ENCODE peak calls at places on chromosomes 13 and 19, in six cellular contexts. One of them, this sample, is unnamed. For H3K27me3 and H3K4me1, the result is how much of the 10 kb centered on the place peaks cover.

GRCh38 chr13:32225494-32225931 is 89.7 kb downstream of the ZAR1L start:
- DNase-seq in HCT116: no peak
- DNase-seq in H1: no peak
- DNase-seq in HepG2: no peak
- DNase-seq in GM12878: no peak
- DNase-seq in K562: no peak
- DNase-seq in this sample: peak

GRCh38 chr13:52104624-52105023 is 24.2 kb downstream of the NEK5 start:
- DNase-seq in K562: no peak
- DNase-seq in H1: no peak
- DNase-seq in HCT116: no peak
- DNase-seq in GM12878: no peak
- DNase-seq in HepG2: peak
- DNase-seq in this sample: no peak

GRCh38 chr19:3609779-3610719 is 3.4 kb upstream of the TBXA2R start:
- DNase-seq in H1: no peak
- DNase-seq in K562: no peak
- DNase-seq in GM12878: no peak
- DNase-seq in HCT116: no peak
- DNase-seq in HepG2: no peak
- DNase-seq in this sample: no peak

GRCh38 chr13:30618938-30619289 is 1.2 kb downstream of the USPL1 start:
- DNase-seq in GM12878: no peak
- DNase-seq in HCT116: no peak
- DNase-seq in HepG2: no peak
- DNase-seq in K562: peak
- DNase-seq in H1: no peak
- DNase-seq in this sample: no peak

GRCh38 chr13:86681223-86681622 is 882.0 kb upstream of the SLITRK6 start:
- DNase-seq in GM12878: no peak
- DNase-seq in K562: no peak
- DNase-seq in H1: no peak
- DNase-seq in HepG2: no peak
- DNase-seq in HCT116: no peak
- DNase-seq in this sample: no peak

GRCh38 chr19:40718774-40719391 is 2.0 kb downstream of the ITPKC start:
- DNase-seq in HepG2: peak
- DNase-seq in K562: peak
- DNase-seq in HCT116: peak
- DNase-seq in GM12878: peak
- DNase-seq in H1: no peak
- DNase-seq in this sample: no peak

GRCh38 chr13:45731455-45731854 is 29.3 kb downstream of the CBY2 start:
- DNase-seq in H1: no peak
- DNase-seq in HCT116: no peak
- DNase-seq in GM12878: no peak
- DNase-seq in K562: no peak
- DNase-seq in HepG2: peak
- DNase-seq in this sample: no peak

GRCh38 chr13:39777527-39778061 is 122.1 kb downstream of the COG6 start:
- DNase-seq in H1: no peak
- DNase-seq in GM12878: no peak
- DNase-seq in HCT116: peak
- DNase-seq in K562: peak
- DNase-seq in HepG2: no peak
- DNase-seq in this sample: no peak

GRCh38 chr13:112885242-112885781 is 83.7 kb upstream of the MCF2L start:
- DNase-seq in HepG2: no peak
- DNase-seq in K562: no peak
- DNase-seq in GM12878: no peak
- DNase-seq in HCT116: no peak
- DNase-seq in H1: no peak
- DNase-seq in this sample: no peak

GRCh38 chr19:42121666-42122069 is 10.6 kb downstream of the POU2F2 start:
- DNase-seq in HepG2: no peak
- DNase-seq in H1: no peak
- DNase-seq in GM12878: peak
- DNase-seq in K562: no peak
- DNase-seq in HCT116: no peak
- DNase-seq in this sample: no peak

GRCh38 chr19:480016-480855 is 16.1 kb upstream of the MADCAM1 start:
- DNase-seq in K562: peak
- DNase-seq in GM12878: no peak
- DNase-seq in H1: peak
- DNase-seq in HCT116: no peak
- DNase-seq in HepG2: peak
- DNase-seq in this sample: no peak

GRCh38 chr13:28534210-28534609 is 39.3 kb upstream of the FLT1 start:
- DNase-seq in HepG2: no peak
- DNase-seq in H1: no peak
- DNase-seq in HCT116: no peak
- DNase-seq in GM12878: no peak
- DNase-seq in K562: no peak
- DNase-seq in this sample: no peak

GRCh38 chr19:13530720-13531119 is 24.4 kb upstream of the CACNA1A start:
- DNase-seq in K562: no peak
- DNase-seq in H1: no peak
- DNase-seq in HepG2: no peak
- DNase-seq in HCT116: no peak
- DNase-seq in GM12878: no peak
- DNase-seq in this sample: no peak

GRCh38 chr19:54137913-54138776 is 583 bp downstream of the CNOT3 start:
- DNase-seq in K562: peak
- DNase-seq in GM12878: no peak
- DNase-seq in H1: peak
- DNase-seq in HepG2: no peak
- DNase-seq in HCT116: no peak
- DNase-seq in this sample: no peak

GRCh38 chr19:34666958-34667265 is 10.0 kb downstream of the SCGB2B2 start:
- DNase-seq in H1: no peak
- DNase-seq in GM12878: no peak
- DNase-seq in HCT116: no peak
- DNase-seq in HepG2: no peak
- DNase-seq in K562: no peak
- DNase-seq in this sample: no peak

GRCh38 chr13:109835321-109835720 is 48.9 kb upstream of the IRS2 start:
- DNase-seq in GM12878: no peak
- DNase-seq in HepG2: no peak
- DNase-seq in H1: no peak
- DNase-seq in HCT116: no peak
- DNase-seq in K562: no peak
- DNase-seq in this sample: no peak

GRCh38 chr13:51070005-51070649 is 40.9 kb downstream of the C13orf42 start:
- DNase-seq in HepG2: peak
- DNase-seq in GM12878: peak
- DNase-seq in K562: peak
- DNase-seq in HCT116: peak
- DNase-seq in H1: peak
- DNase-seq in this sample: peak

GRCh38 chr19:10226376-10227214 is 4.5 kb downstream of the S1PR2 start:
- DNase-seq in H1: no peak
- DNase-seq in HepG2: no peak
- DNase-seq in HCT116: no peak
- DNase-seq in K562: no peak
- DNase-seq in GM12878: no peak
- DNase-seq in this sample: no peak

GRCh38 chr13:35930665-35931631 is 200.2 kb downstream of the DCLK1 start:
- DNase-seq in HepG2: no peak
- DNase-seq in K562: no peak
- DNase-seq in GM12878: peak
- DNase-seq in HCT116: no peak
- DNase-seq in H1: no peak
- DNase-seq in this sample: no peak

GRCh38 chr13:39419866-39420265 is 183.1 kb downstream of the LHFPL6 start:
- DNase-seq in HepG2: no peak
- DNase-seq in HCT116: no peak
- DNase-seq in H1: no peak
- DNase-seq in K562: no peak
- DNase-seq in GM12878: no peak
- DNase-seq in this sample: no peak

GRCh38 chr13:36850790-36851438 is 31.9 kb downstream of the RFXAP start:
- DNase-seq in H1: peak
- DNase-seq in GM12878: no peak
- DNase-seq in K562: peak
- DNase-seq in HepG2: peak
- DNase-seq in HCT116: no peak
- DNase-seq in this sample: no peak

GRCh38 chr13:51276684-51277083 is 54.5 kb downstream of the FAM124A start:
- DNase-seq in GM12878: no peak
- DNase-seq in HepG2: no peak
- DNase-seq in HCT116: no peak
- DNase-seq in H1: peak
- DNase-seq in K562: no peak
- DNase-seq in this sample: no peak

GRCh38 chr13:97967948-97968347 is 14.5 kb downstream of the IPO5 start:
- DNase-seq in K562: no peak
- DNase-seq in HepG2: no peak
- DNase-seq in HCT116: no peak
- DNase-seq in GM12878: no peak
- DNase-seq in H1: no peak
- DNase-seq in this sample: no peak

GRCh38 chr19:5520501-5520900 is 47.3 kb downstream of the TINCR start:
- DNase-seq in K562: no peak
- DNase-seq in GM12878: no peak
- DNase-seq in H1: no peak
- DNase-seq in HepG2: no peak
- DNase-seq in HCT116: no peak
- DNase-seq in this sample: no peak
- H3K27me3 ChIP-seq in K562: under half
- H3K27me3 ChIP-seq in GM12878: under half
- H3K27me3 ChIP-seq in H1: under half
- H3K27me3 ChIP-seq in HepG2: under half
- H3K27me3 ChIP-seq in HCT116: under half
- H3K27me3 ChIP-seq in this sample: under half

DNA sequence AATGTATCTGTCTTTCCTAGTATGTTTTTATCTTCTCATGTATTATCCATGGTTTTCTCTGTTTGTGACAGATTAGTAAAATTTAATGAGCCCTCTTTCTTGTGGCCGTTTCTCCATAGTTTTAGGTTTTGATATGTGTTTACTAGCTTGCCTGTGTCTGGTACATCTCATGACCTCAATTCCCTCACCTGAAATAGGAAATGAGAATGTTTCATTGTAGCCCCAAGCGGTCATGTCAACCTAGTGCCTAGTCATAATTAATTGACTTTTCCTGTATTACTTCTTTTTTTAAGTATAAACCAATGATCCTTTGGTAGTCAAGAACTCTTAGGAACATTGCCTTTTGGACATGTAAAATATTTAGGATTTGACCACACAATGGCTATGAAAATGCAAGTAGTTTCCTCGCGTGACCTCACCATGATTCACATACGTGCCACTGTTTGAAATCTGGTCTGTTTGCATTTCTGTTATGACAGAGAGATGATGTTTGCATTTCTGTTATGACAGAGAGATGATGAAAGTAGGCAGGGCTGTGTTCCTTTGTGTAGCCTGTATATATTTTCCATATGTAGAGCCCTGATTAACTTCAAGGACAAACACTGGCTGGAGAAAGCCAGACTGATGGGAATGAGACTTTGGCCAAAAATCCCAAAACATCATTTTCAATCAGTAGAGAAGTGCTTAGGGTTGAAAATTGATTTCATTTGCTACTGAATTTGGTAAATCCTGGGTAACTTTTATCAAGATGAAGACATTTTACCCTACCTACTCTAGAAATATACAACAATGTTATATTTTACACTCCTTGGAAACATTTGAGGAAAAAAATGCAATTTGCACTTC is 104.8 kb downstream of the TNFRSF19 start:
- DNase-seq in HCT116: no peak
- DNase-seq in K562: no peak
- DNase-seq in GM12878: no peak
- DNase-seq in HepG2: peak
- DNase-seq in H1: no peak
- DNase-seq in this sample: no peak
- TF ChIP-seq ZNF274 in HCT116: no peak
- TF ChIP-seq ZNF274 in K562: no peak
- TF ChIP-seq ZNF274 in GM12878: no peak
- TF ChIP-seq ZNF274 in HepG2: no peak
- TF ChIP-seq ZNF274 in H1: no peak
- TF ChIP-seq ZNF274 in this sample: no peak

GRCh38 chr19:18503971-18504885 is 17.6 kb downstream of the ELL start:
- DNase-seq in GM12878: no peak
- DNase-seq in HCT116: no peak
- DNase-seq in H1: no peak
- DNase-seq in HepG2: peak
- DNase-seq in K562: no peak
- DNase-seq in this sample: no peak

GRCh38 chr19:18502236-18502632 is 19.6 kb downstream of the ELL start:
- DNase-seq in GM12878: no peak
- DNase-seq in HepG2: no peak
- DNase-seq in H1: no peak
- DNase-seq in HCT116: no peak
- DNase-seq in K562: no peak
- DNase-seq in this sample: no peak

GRCh38 chr19:18504886-18505610 is 16.8 kb downstream of the ELL start:
- DNase-seq in H1: no peak
- DNase-seq in K562: no peak
- DNase-seq in HepG2: no peak
- DNase-seq in HCT116: no peak
- DNase-seq in GM12878: no peak
- DNase-seq in this sample: no peak

GRCh38 chr19:18502633-18503294 is 19.1 kb downstream of the ELL start:
- DNase-seq in HepG2: no peak
- DNase-seq in HCT116: no peak
- DNase-seq in GM12878: no peak
- DNase-seq in K562: no peak
- DNase-seq in H1: no peak
- DNase-seq in this sample: no peak

DNA sequence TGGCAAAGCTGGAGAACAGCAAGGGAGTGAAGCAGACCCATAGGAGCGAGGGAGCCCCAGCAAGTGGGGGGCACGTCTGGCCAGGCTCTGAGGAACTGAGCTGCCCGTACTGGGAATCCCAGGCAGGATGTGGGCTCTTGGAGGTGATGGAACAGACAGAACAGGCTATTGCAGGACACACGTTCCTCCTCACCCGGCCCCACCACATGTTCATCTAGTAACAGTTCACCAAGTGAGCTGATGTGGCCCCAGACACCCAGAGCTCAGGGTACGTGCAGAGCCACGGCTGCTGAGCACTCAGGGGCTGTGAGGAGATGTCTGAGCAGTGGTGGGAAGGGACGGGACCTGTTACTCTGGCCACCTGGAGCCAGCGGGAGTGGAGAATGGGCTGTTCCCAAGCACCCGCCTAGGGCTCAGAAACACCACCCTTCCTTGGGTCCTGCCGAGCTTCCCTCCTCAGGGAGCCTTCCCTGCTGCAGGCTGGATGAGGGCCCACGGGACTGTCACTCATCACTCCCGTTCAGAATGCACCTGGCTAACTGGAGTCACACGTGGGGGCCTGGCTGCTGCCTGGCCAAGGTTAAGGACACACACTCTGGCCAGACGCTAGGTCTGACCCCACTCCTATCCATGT is 18.4 kb downstream of the ELL start:
- DNase-seq in HepG2: no peak
- DNase-seq in H1: no peak
- DNase-seq in GM12878: no peak
- DNase-seq in HCT116: no peak
- DNase-seq in K562: no peak
- DNase-seq in this sample: no peak
- H3K4me1 ChIP-seq in HepG2: half or more
- H3K4me1 ChIP-seq in H1: under half
- H3K4me1 ChIP-seq in GM12878: under half
- H3K4me1 ChIP-seq in HCT116: under half
- H3K4me1 ChIP-seq in K562: half or more
- H3K4me1 ChIP-seq in this sample: under half

GRCh38 chr19:38055655-38056521 is 148.9 kb downstream of the SIPA1L3 start:
- DNase-seq in HCT116: no peak
- DNase-seq in HepG2: no peak
- DNase-seq in GM12878: no peak
- DNase-seq in H1: peak
- DNase-seq in K562: no peak
- DNase-seq in this sample: peak
- H3K27me3 ChIP-seq in HCT116: under half
- H3K27me3 ChIP-seq in HepG2: under half
- H3K27me3 ChIP-seq in GM12878: under half
- H3K27me3 ChIP-seq in H1: under half
- H3K27me3 ChIP-seq in K562: under half
- H3K27me3 ChIP-seq in this sample: under half

This sample was measured in NT2/D1.